ENCODE peak calls at places on chromosomes 4 and X, in six cellular contexts. One of them, this sample, is unnamed.

GRCh38 chr4:75434105-75434504 is 80.1 kb downstream of the RCHY1 start:
- DNase-seq in PC-3: no peak
- DNase-seq in CD4-positive, alpha-beta T cell: no peak
- DNase-seq in pancreas: no peak
- DNase-seq in fibroblast of mammary gland: no peak
- DNase-seq in BJ: no peak
- DNase-seq in this sample: no peak

GRCh38 chrX:39755152-39756032 is 342.4 kb downstream of the BCOR start:
- DNase-seq in PC-3: peak; percentile 97
- DNase-seq in CD4-positive, alpha-beta T cell: no peak
- DNase-seq in pancreas: peak; percentile 86
- DNase-seq in fibroblast of mammary gland: peak; percentile 95
- DNase-seq in BJ: peak; percentile 74
- DNase-seq in this sample: peak; percentile 66

GRCh38 chrX:133150730-133151129 is 53.8 kb upstream of the USP26 start:
- DNase-seq in PC-3: no peak
- DNase-seq in CD4-positive, alpha-beta T cell: no peak
- DNase-seq in pancreas: no peak
- DNase-seq in fibroblast of mammary gland: no peak
- DNase-seq in BJ: no peak
- DNase-seq in this sample: no peak

GRCh38 chrX:154980330-154981115 is 42.0 kb downstream of the F8 start:
- DNase-seq in PC-3: peak; percentile 80
- DNase-seq in CD4-positive, alpha-beta T cell: peak; percentile 64
- DNase-seq in pancreas: peak; percentile 83
- DNase-seq in fibroblast of mammary gland: peak; percentile 66
- DNase-seq in BJ: peak; percentile 9
- DNase-seq in this sample: peak; percentile 47

GRCh38 chrX:39903937-39904336 is 193.8 kb downstream of the BCOR start:
- DNase-seq in PC-3: peak; percentile 89
- DNase-seq in CD4-positive, alpha-beta T cell: no peak
- DNase-seq in pancreas: no peak
- DNase-seq in fibroblast of mammary gland: peak; percentile 65
- DNase-seq in BJ: no peak
- DNase-seq in this sample: no peak

GRCh38 chr4:145736241-145736831 is 56.4 kb downstream of the C4orf51 start:
- DNase-seq in PC-3: peak; percentile 47
- DNase-seq in CD4-positive, alpha-beta T cell: no peak
- DNase-seq in pancreas: peak; percentile 72
- DNase-seq in fibroblast of mammary gland: peak; percentile 37
- DNase-seq in BJ: no peak
- DNase-seq in this sample: no peak

GRCh38 chr4:110108470-110108869 is 89.9 kb downstream of the ELOVL6 start:
- DNase-seq in PC-3: no peak
- DNase-seq in CD4-positive, alpha-beta T cell: no peak
- DNase-seq in pancreas: no peak
- DNase-seq in fibroblast of mammary gland: no peak
- DNase-seq in BJ: no peak
- DNase-seq in this sample: no peak

GRCh38 chr4:54852061-54852460 is 194.3 kb downstream of the KIT start:
- DNase-seq in PC-3: no peak
- DNase-seq in CD4-positive, alpha-beta T cell: no peak
- DNase-seq in pancreas: no peak
- DNase-seq in fibroblast of mammary gland: no peak
- DNase-seq in BJ: no peak
- DNase-seq in this sample: no peak

GRCh38 chrX:39308126-39308525 is 506.9 kb downstream of the MID1IP1 start:
- DNase-seq in PC-3: no peak
- DNase-seq in CD4-positive, alpha-beta T cell: no peak
- DNase-seq in pancreas: no peak
- DNase-seq in fibroblast of mammary gland: no peak
- DNase-seq in BJ: no peak
- DNase-seq in this sample: no peak

GRCh38 chr4:136136566-136136965 is 1395.7 kb downstream of the PCDH18 start:
- DNase-seq in PC-3: no peak
- DNase-seq in CD4-positive, alpha-beta T cell: no peak
- DNase-seq in pancreas: no peak
- DNase-seq in fibroblast of mammary gland: no peak
- DNase-seq in BJ: no peak
- DNase-seq in this sample: no peak

GRCh38 chrX:31132803-31133202 is 61.0 kb upstream of the FTHL17 start:
- DNase-seq in PC-3: no peak
- DNase-seq in CD4-positive, alpha-beta T cell: no peak
- DNase-seq in pancreas: no peak
- DNase-seq in fibroblast of mammary gland: no peak
- DNase-seq in BJ: no peak
- DNase-seq in this sample: no peak

GRCh38 chr4:157217708-157218107 is 2.8 kb upstream of the GRIA2 start:
- DNase-seq in PC-3: peak; percentile 64
- DNase-seq in CD4-positive, alpha-beta T cell: no peak
- DNase-seq in pancreas: no peak
- DNase-seq in fibroblast of mammary gland: peak; percentile 44
- DNase-seq in BJ: no peak
- DNase-seq in this sample: no peak
- TF ChIP-seq CTCF in PC-3: peak; percentile 71
- TF ChIP-seq CTCF in CD4-positive, alpha-beta T cell: no peak
- TF ChIP-seq CTCF in pancreas: peak; percentile 8
- TF ChIP-seq CTCF in fibroblast of mammary gland: peak; percentile 57
- TF ChIP-seq CTCF in BJ: peak; percentile 58
- TF ChIP-seq CTCF in this sample: no peak

GRCh38 chrX:144717682-144718081 is 529.6 kb upstream of the SPANXN1 start:
- DNase-seq in PC-3: no peak
- DNase-seq in CD4-positive, alpha-beta T cell: no peak
- DNase-seq in pancreas: peak; percentile 32
- DNase-seq in fibroblast of mammary gland: no peak
- DNase-seq in BJ: no peak
- DNase-seq in this sample: no peak

DNA sequence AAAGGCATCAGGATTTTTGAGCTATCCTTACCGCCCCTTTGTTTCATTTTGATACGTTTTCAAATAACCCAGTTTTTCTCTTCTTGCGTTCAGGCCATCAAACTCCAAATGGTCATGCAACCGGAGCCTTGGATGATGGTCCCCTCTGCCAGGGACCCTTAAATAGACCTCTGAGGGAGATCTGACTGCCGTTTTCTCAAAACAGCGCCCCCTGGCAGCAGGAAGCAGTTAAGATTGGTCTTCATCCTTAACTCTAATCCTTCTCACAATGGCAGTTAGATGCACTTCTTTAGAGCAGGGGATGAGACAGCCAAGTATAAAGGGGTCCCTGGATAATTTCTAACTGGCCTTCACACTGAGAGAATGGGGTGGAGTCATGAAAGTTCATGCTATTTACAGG is 525.0 kb upstream of the SPANXN1 start:
- DNase-seq in PC-3: no peak
- DNase-seq in CD4-positive, alpha-beta T cell: no peak
- DNase-seq in pancreas: no peak
- DNase-seq in fibroblast of mammary gland: no peak
- DNase-seq in BJ: no peak
- DNase-seq in this sample: no peak
- TF ChIP-seq CTCF in PC-3: peak; percentile 38
- TF ChIP-seq CTCF in CD4-positive, alpha-beta T cell: no peak
- TF ChIP-seq CTCF in pancreas: no peak
- TF ChIP-seq CTCF in fibroblast of mammary gland: no peak
- TF ChIP-seq CTCF in BJ: no peak
- TF ChIP-seq CTCF in this sample: no peak

GRCh38 chr4:113186960-113187757 is 137.7 kb downstream of the ANK2 start:
- DNase-seq in PC-3: no peak
- DNase-seq in CD4-positive, alpha-beta T cell: no peak
- DNase-seq in pancreas: no peak
- DNase-seq in fibroblast of mammary gland: no peak
- DNase-seq in BJ: no peak
- DNase-seq in this sample: no peak

GRCh38 chr4:113179091-113179490 is 129.6 kb downstream of the ANK2 start:
- DNase-seq in PC-3: no peak
- DNase-seq in CD4-positive, alpha-beta T cell: no peak
- DNase-seq in pancreas: no peak
- DNase-seq in fibroblast of mammary gland: no peak
- DNase-seq in BJ: no peak
- DNase-seq in this sample: no peak

GRCh38 chr4:113179996-113180395 is 130.5 kb downstream of the ANK2 start:
- DNase-seq in PC-3: no peak
- DNase-seq in CD4-positive, alpha-beta T cell: no peak
- DNase-seq in pancreas: no peak
- DNase-seq in fibroblast of mammary gland: peak; percentile 67
- DNase-seq in BJ: no peak
- DNase-seq in this sample: no peak

GRCh38 chr4:113181289-113182007 is 132.0 kb downstream of the ANK2 start:
- DNase-seq in PC-3: no peak
- DNase-seq in CD4-positive, alpha-beta T cell: no peak
- DNase-seq in pancreas: no peak
- DNase-seq in fibroblast of mammary gland: no peak
- DNase-seq in BJ: no peak
- DNase-seq in this sample: no peak

GRCh38 chr4:113183032-113183573 is 133.7 kb downstream of the ANK2 start:
- DNase-seq in PC-3: no peak
- DNase-seq in CD4-positive, alpha-beta T cell: no peak
- DNase-seq in pancreas: no peak
- DNase-seq in fibroblast of mammary gland: no peak
- DNase-seq in BJ: no peak
- DNase-seq in this sample: no peak
- TF ChIP-seq CTCF in PC-3: no peak
- TF ChIP-seq CTCF in CD4-positive, alpha-beta T cell: no peak
- TF ChIP-seq CTCF in pancreas: no peak
- TF ChIP-seq CTCF in fibroblast of mammary gland: no peak
- TF ChIP-seq CTCF in BJ: no peak
- TF ChIP-seq CTCF in this sample: no peak

GRCh38 chr4:188399834-188400233 is 260.6 kb downstream of the TRIML1 start:
- DNase-seq in PC-3: no peak
- DNase-seq in CD4-positive, alpha-beta T cell: no peak
- DNase-seq in pancreas: no peak
- DNase-seq in fibroblast of mammary gland: no peak
- DNase-seq in BJ: no peak
- DNase-seq in this sample: no peak
- TF ChIP-seq CTCF in PC-3: no peak
- TF ChIP-seq CTCF in CD4-positive, alpha-beta T cell: no peak
- TF ChIP-seq CTCF in pancreas: no peak
- TF ChIP-seq CTCF in fibroblast of mammary gland: no peak
- TF ChIP-seq CTCF in BJ: no peak
- TF ChIP-seq CTCF in this sample: no peak

GRCh38 chr4:176191974-176192373 is 3.4 kb downstream of the SPATA4 start:
- DNase-seq in PC-3: peak; percentile 33
- DNase-seq in CD4-positive, alpha-beta T cell: no peak
- DNase-seq in pancreas: no peak
- DNase-seq in fibroblast of mammary gland: peak; percentile 71
- DNase-seq in BJ: no peak
- DNase-seq in this sample: no peak
- TF ChIP-seq CTCF in PC-3: peak; percentile 34
- TF ChIP-seq CTCF in CD4-positive, alpha-beta T cell: no peak
- TF ChIP-seq CTCF in pancreas: no peak
- TF ChIP-seq CTCF in fibroblast of mammary gland: no peak
- TF ChIP-seq CTCF in BJ: no peak
- TF ChIP-seq CTCF in this sample: no peak

GRCh38 chr4:94653095-94653649 is 104.6 kb upstream of the BMPR1B start:
- DNase-seq in PC-3: no peak
- DNase-seq in CD4-positive, alpha-beta T cell: no peak
- DNase-seq in pancreas: no peak
- DNase-seq in fibroblast of mammary gland: no peak
- DNase-seq in BJ: no peak
- DNase-seq in this sample: no peak

GRCh38 chr4:94650129-94650495 is 107.6 kb upstream of the BMPR1B start:
- DNase-seq in PC-3: no peak
- DNase-seq in CD4-positive, alpha-beta T cell: no peak
- DNase-seq in pancreas: no peak
- DNase-seq in fibroblast of mammary gland: peak; percentile 18
- DNase-seq in BJ: no peak
- DNase-seq in this sample: no peak

GRCh38 chr4:94650690-94651089 is 107.1 kb upstream of the BMPR1B start:
- DNase-seq in PC-3: peak; percentile 15
- DNase-seq in CD4-positive, alpha-beta T cell: no peak
- DNase-seq in pancreas: no peak
- DNase-seq in fibroblast of mammary gland: peak; percentile 31
- DNase-seq in BJ: no peak
- DNase-seq in this sample: no peak

GRCh38 chr4:94648699-94649098 is 109.1 kb upstream of the BMPR1B start:
- DNase-seq in PC-3: no peak
- DNase-seq in CD4-positive, alpha-beta T cell: no peak
- DNase-seq in pancreas: no peak
- DNase-seq in fibroblast of mammary gland: no peak
- DNase-seq in BJ: no peak
- DNase-seq in this sample: no peak

DNA sequence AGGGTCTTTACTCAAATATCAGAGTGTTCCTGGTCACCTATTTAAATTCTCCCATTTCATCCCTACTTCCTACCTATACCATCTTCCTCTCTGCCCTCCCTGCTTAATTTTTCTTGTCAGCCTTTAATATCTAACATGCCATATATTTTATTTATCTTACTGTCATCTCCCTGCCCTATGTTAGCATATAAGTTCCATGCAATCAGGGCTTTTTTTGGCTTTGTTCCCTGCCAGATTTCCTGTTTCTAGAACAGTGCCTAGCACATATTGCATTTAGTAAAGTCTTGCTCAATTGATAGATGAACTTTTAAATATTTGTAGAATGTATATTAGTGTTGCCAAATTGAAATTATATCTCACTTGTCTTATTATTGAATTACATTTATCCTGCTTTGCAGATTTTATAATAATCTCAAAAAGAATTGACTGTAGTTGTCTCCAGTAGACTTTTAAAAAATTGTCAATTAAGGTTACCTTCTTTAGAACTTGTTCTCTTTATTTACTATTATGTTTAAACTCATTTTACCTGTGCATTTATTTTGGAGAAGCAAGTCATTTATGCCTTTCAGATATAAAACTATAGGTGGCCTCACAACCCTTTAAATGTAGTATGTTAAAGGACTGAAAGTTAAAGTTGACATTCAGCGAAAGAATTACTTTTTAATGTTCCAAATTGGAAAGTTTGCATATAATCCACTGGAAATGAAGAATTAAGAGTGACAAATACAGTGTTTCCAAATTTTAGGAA is 108.2 kb upstream of the BMPR1B start:
- DNase-seq in PC-3: no peak
- DNase-seq in CD4-positive, alpha-beta T cell: no peak
- DNase-seq in pancreas: no peak
- DNase-seq in fibroblast of mammary gland: peak; percentile 66
- DNase-seq in BJ: no peak
- DNase-seq in this sample: no peak
- TF ChIP-seq CTCF in PC-3: peak; percentile 24
- TF ChIP-seq CTCF in CD4-positive, alpha-beta T cell: no peak
- TF ChIP-seq CTCF in pancreas: no peak
- TF ChIP-seq CTCF in fibroblast of mammary gland: no peak
- TF ChIP-seq CTCF in BJ: no peak
- TF ChIP-seq CTCF in this sample: no peak

GRCh38 chrX:23008431-23009099 is 8.8 kb downstream of the DDX53 start:
- DNase-seq in PC-3: peak; percentile 62
- DNase-seq in CD4-positive, alpha-beta T cell: no peak
- DNase-seq in pancreas: no peak
- DNase-seq in fibroblast of mammary gland: peak; percentile 27
- DNase-seq in BJ: no peak
- DNase-seq in this sample: no peak
- TF ChIP-seq CTCF in PC-3: peak; percentile 73
- TF ChIP-seq CTCF in CD4-positive, alpha-beta T cell: no peak
- TF ChIP-seq CTCF in pancreas: peak; percentile 17
- TF ChIP-seq CTCF in fibroblast of mammary gland: peak; percentile 39
- TF ChIP-seq CTCF in BJ: peak; percentile 33
- TF ChIP-seq CTCF in this sample: no peak